ENCODE peak calls at places on chromosomes 3 and 15, in six cellular contexts. Y is AG04449, Q is HS-5, X is GM06990, M is glomerular endothelial cell, L is stromal cell of bone marrow. G is an unnamed sample.

GRCh38 chr15:71937650-71938311 is 127.4 kb downstream of the NR2E3 start:
- DNase-seq in Q (no peak), M (no peak), X (peak), Y (no peak), L (no peak), G (no peak)

GRCh38 chr3:13529196-13529975 is 19.5 kb upstream of the FBLN2 start:
- DNase-seq in L (no peak), Y (no peak), X (no peak), Q (no peak), M (no peak), G (no peak)

GRCh38 chr3:127406309-127407025 is 118.6 kb upstream of the PRR20G start:
- DNase-seq in L (no peak), X (no peak), Y (no peak), M (no peak), Q (no peak), G (no peak)

GRCh38 chr3:152930516-152930915 is 95.6 kb downstream of the P2RY1 start:
- DNase-seq in Q (no peak), M (no peak), L (no peak), Y (no peak), X (no peak), G (no peak)

GRCh38 chr15:51991141-51991540 is 19.6 kb upstream of the LEO1 start:
- DNase-seq in Y (no peak), L (no peak), M (no peak), X (no peak), Q (no peak), G (no peak)

GRCh38 chr3:127840671-127841070 is 18.4 kb upstream of the MGLL start:
- DNase-seq in M (no peak), Y (no peak), Q (no peak), L (no peak), X (no peak), G (no peak)

GRCh38 chr15:76251717-76252116 is 59.6 kb downstream of the ETFA start:
- DNase-seq in Y (no peak), Q (no peak), L (no peak), X (no peak), M (no peak), G (no peak)

GRCh38 chr3:114157321-114157720 is 21.5 kb downstream of the DRD3 start:
- DNase-seq in L (no peak), Y (no peak), M (no peak), X (no peak), Q (no peak), G (no peak)

GRCh38 chr15:84766461-84767005 is 18.1 kb downstream of the ZNF592 start:
- DNase-seq in M (no peak), L (no peak), Y (no peak), Q (no peak), X (no peak), G (no peak)

GRCh38 chr3:33181229-33181628 is 37.4 kb downstream of the SUSD5 start:
- DNase-seq in Q (no peak), M (no peak), L (no peak), X (no peak), Y (no peak), G (no peak)

GRCh38 chr3:69186575-69187093 is 64.2 kb upstream of the LMOD3 start:
- DNase-seq in X (no peak), Q (no peak), M (no peak), Y (no peak), L (no peak), G (no peak)

GRCh38 chr15:64749999-64750657 is 25.3 kb downstream of the RBPMS2 start:
- DNase-seq in L (no peak), X (no peak), M (no peak), Q (no peak), Y (no peak), G (no peak)

GRCh38 chr3:125140011-125140813 is 72.3 kb downstream of the SLC12A8 start:
- DNase-seq in Y (no peak), L (no peak), X (no peak), M (no peak), Q (no peak), G (no peak)